ENCODE peak calls at places on chromosomes 5 and 9, in seven cellular contexts. G is AG09309, W is fibroblast of pulmonary artery, H is substantia nigra, Q is cardiac muscle cell, E is NCI-H1092, D is chondrocyte. P is an unnamed sample.

GRCh38 chr5:171945476-171945875 is 61.0 kb downstream of the FBXW11 start:
- DNase-seq in G (no peak), W (no peak), H (no peak), Q (no peak), E (no peak), D (no peak), P (no peak)

GRCh38 chr5:136626531-136626930 is 261.2 kb upstream of the TRPC7 start:
- DNase-seq in G (no peak), W (no peak), H (no peak), Q (no peak), E (no peak), D (no peak), P (no peak)

GRCh38 chr9:7879551-7880245 is 80.1 kb upstream of the DMAC1 start:
- DNase-seq in G (no peak), W (no peak), H (no peak), Q (no peak), E (no peak), D (no peak), P (no peak)

GRCh38 chr5:107893642-107894041 is 222.9 kb upstream of the EFNA5 start:
- DNase-seq in G (peak; percentile 46), W (peak; percentile 63), H (no peak), Q (peak; percentile 82), E (no peak), D (no peak), P (peak; percentile 19)

GRCh38 chr9:124776952-124777645 is at the start of gene OLFML2A:
- DNase-seq in G (no peak), W (no peak), H (no peak), Q (no peak), E (peak; percentile 43), D (peak; percentile 83), P (no peak)

GRCh38 chr9:95458666-95459065 is 58.1 kb downstream of the PTCH1 start:
- DNase-seq in G (no peak), W (peak; percentile 3), H (no peak), Q (no peak), E (peak; percentile 74), D (no peak), P (no peak)

GRCh38 chr9:108374606-108375005 is 481.2 kb downstream of the ACTL7B start:
- DNase-seq in G (no peak), W (no peak), H (no peak), Q (no peak), E (no peak), D (no peak), P (no peak)

GRCh38 chr5:81906086-81906485 is 65.7 kb upstream of the ATG10 start:
- DNase-seq in G (no peak), W (no peak), H (no peak), Q (no peak), E (no peak), D (no peak), P (no peak)

GRCh38 chr5:10757043-10757442 is 4.0 kb downstream of the DAP start:
- DNase-seq in G (no peak), W (no peak), H (no peak), Q (no peak), E (no peak), D (no peak), P (no peak)

GRCh38 chr5:176438959-176439757 is 9.0 kb upstream of the FAF2 start:
- DNase-seq in G (peak; percentile 35), W (peak; percentile 72), H (no peak), Q (peak; percentile 78), E (no peak), D (no peak), P (no peak)